ENCODE peak calls at places on chromosomes 1 and 21, in four cellular contexts. One of them, this sample, is unnamed.

GRCh38 chr1:27992271-27992670 is 32.5 kb downstream of the XKR8 start:
- DNase-seq in upper lobe of right lung: no peak
- DNase-seq in IMR-90: no peak
- DNase-seq in mesothelial cell of epicardium: no peak
- DNase-seq in this sample: no peak

GRCh38 chr1:64246294-64246917 is 43.0 kb downstream of the UBE2U start:
- DNase-seq in IMR-90: peak
- DNase-seq in mesothelial cell of epicardium: no peak
- DNase-seq in upper lobe of right lung: no peak
- DNase-seq in this sample: no peak

GRCh38 chr21:43266534-43266933 is 97.7 kb downstream of the CRYAA start:
- DNase-seq in mesothelial cell of epicardium: no peak
- DNase-seq in IMR-90: no peak
- DNase-seq in upper lobe of right lung: no peak
- DNase-seq in this sample: no peak

GRCh38 chr1:99106274-99106673 is 101.6 kb upstream of the PLPPR5 start:
- DNase-seq in upper lobe of right lung: no peak
- DNase-seq in mesothelial cell of epicardium: no peak
- DNase-seq in IMR-90: no peak
- DNase-seq in this sample: no peak

GRCh38 chr1:33430751-33431593 is at the start of gene PHC2:
- DNase-seq in IMR-90: peak
- DNase-seq in mesothelial cell of epicardium: peak
- DNase-seq in upper lobe of right lung: peak
- DNase-seq in this sample: peak

GRCh38 chr1:100747821-100748220 is 28.3 kb downstream of the VCAM1 start:
- DNase-seq in upper lobe of right lung: no peak
- DNase-seq in IMR-90: no peak
- DNase-seq in mesothelial cell of epicardium: no peak
- DNase-seq in this sample: no peak

GRCh38 chr21:23601549-23601948 is 2005.7 kb downstream of the MRPL39 start:
- DNase-seq in mesothelial cell of epicardium: no peak
- DNase-seq in IMR-90: no peak
- DNase-seq in upper lobe of right lung: no peak
- DNase-seq in this sample: no peak

GRCh38 chr21:44299458-44300261 is at the start of gene PFKL:
- DNase-seq in IMR-90: peak
- DNase-seq in mesothelial cell of epicardium: peak
- DNase-seq in upper lobe of right lung: peak
- DNase-seq in this sample: no peak

GRCh38 chr1:231241751-231242150 is 739 bp downstream of the GNPAT start:
- DNase-seq in mesothelial cell of epicardium: no peak
- DNase-seq in upper lobe of right lung: no peak
- DNase-seq in IMR-90: no peak
- DNase-seq in this sample: no peak

GRCh38 chr21:14273736-14274538 is 58.0 kb downstream of the RBM11 start:
- DNase-seq in upper lobe of right lung: peak
- DNase-seq in IMR-90: no peak
- DNase-seq in mesothelial cell of epicardium: no peak
- DNase-seq in this sample: peak

GRCh38 chr1:96488777-96489176 is 232.8 kb upstream of the PTBP2 start:
- DNase-seq in upper lobe of right lung: no peak
- DNase-seq in IMR-90: no peak
- DNase-seq in mesothelial cell of epicardium: no peak
- DNase-seq in this sample: no peak

GRCh38 chr1:212132040-212132439 is 96.5 kb downstream of the DTL start:
- DNase-seq in IMR-90: peak
- DNase-seq in mesothelial cell of epicardium: no peak
- DNase-seq in upper lobe of right lung: no peak
- DNase-seq in this sample: no peak

GRCh38 chr1:226948996-226949395 is 8.9 kb downstream of the COQ8A start:
- DNase-seq in mesothelial cell of epicardium: no peak
- DNase-seq in upper lobe of right lung: no peak
- DNase-seq in IMR-90: no peak
- DNase-seq in this sample: no peak

GRCh38 chr1:27192039-27192529 is 37.2 kb upstream of the SLC9A1 start:
- DNase-seq in IMR-90: no peak
- DNase-seq in mesothelial cell of epicardium: no peak
- DNase-seq in upper lobe of right lung: no peak
- DNase-seq in this sample: no peak

GRCh38 chr1:207993477-207994445 is 82.8 kb upstream of the CD34 start:
- DNase-seq in upper lobe of right lung: no peak
- DNase-seq in IMR-90: no peak
- DNase-seq in mesothelial cell of epicardium: no peak
- DNase-seq in this sample: no peak

GRCh38 chr1:162285149-162285561 is 91.5 kb downstream of the SPATA46 start:
- DNase-seq in upper lobe of right lung: peak
- DNase-seq in IMR-90: no peak
- DNase-seq in mesothelial cell of epicardium: no peak
- DNase-seq in this sample: no peak

GRCh38 chr1:61515096-61515495 is 209.8 kb downstream of the TM2D1 start:
- DNase-seq in IMR-90: no peak
- DNase-seq in upper lobe of right lung: no peak
- DNase-seq in mesothelial cell of epicardium: no peak
- DNase-seq in this sample: no peak

GRCh38 chr1:156959414-156959813 is 39.0 kb downstream of the LRRC71 start:
- DNase-seq in IMR-90: peak
- DNase-seq in mesothelial cell of epicardium: no peak
- DNase-seq in upper lobe of right lung: no peak
- DNase-seq in this sample: no peak

GRCh38 chr1:23578311-23578996 is 19.2 kb upstream of the ID3 start:
- DNase-seq in IMR-90: peak
- DNase-seq in mesothelial cell of epicardium: no peak
- DNase-seq in upper lobe of right lung: no peak
- DNase-seq in this sample: no peak

GRCh38 chr1:55544826-55545225 is 329.7 kb upstream of the USP24 start:
- DNase-seq in IMR-90: no peak
- DNase-seq in mesothelial cell of epicardium: no peak
- DNase-seq in upper lobe of right lung: no peak
- DNase-seq in this sample: no peak

GRCh38 chr1:155141799-155142198 is 1.5 kb upstream of the DPM3 start:
- DNase-seq in mesothelial cell of epicardium: no peak
- DNase-seq in upper lobe of right lung: no peak
- DNase-seq in IMR-90: no peak
- DNase-seq in this sample: no peak

GRCh38 chr1:204680051-204680450 is 5.5 kb downstream of the LRRN2 start:
- DNase-seq in IMR-90: no peak
- DNase-seq in upper lobe of right lung: no peak
- DNase-seq in mesothelial cell of epicardium: no peak
- DNase-seq in this sample: no peak

GRCh38 chr1:204677864-204678263 is 7.7 kb downstream of the LRRN2 start:
- DNase-seq in IMR-90: no peak
- DNase-seq in mesothelial cell of epicardium: no peak
- DNase-seq in upper lobe of right lung: no peak
- DNase-seq in this sample: no peak

GRCh38 chr1:204683284-204684205 is 2.0 kb downstream of the LRRN2 start:
- DNase-seq in mesothelial cell of epicardium: no peak
- DNase-seq in IMR-90: no peak
- DNase-seq in upper lobe of right lung: no peak
- DNase-seq in this sample: no peak

GRCh38 chr1:204680461-204680860 is 5.1 kb downstream of the LRRN2 start:
- DNase-seq in mesothelial cell of epicardium: no peak
- DNase-seq in upper lobe of right lung: no peak
- DNase-seq in IMR-90: no peak
- DNase-seq in this sample: no peak

GRCh38 chr1:204678721-204679455 is 6.7 kb downstream of the LRRN2 start:
- DNase-seq in mesothelial cell of epicardium: no peak
- DNase-seq in IMR-90: no peak
- DNase-seq in upper lobe of right lung: no peak
- DNase-seq in this sample: no peak
- TF ChIP-seq CTCF in mesothelial cell of epicardium: no peak
- TF ChIP-seq CTCF in IMR-90: no peak
- TF ChIP-seq CTCF in upper lobe of right lung: no peak
- TF ChIP-seq CTCF in this sample: no peak

GRCh38 chr1:236345728-236346127 is 48.4 kb upstream of the EDARADD start:
- DNase-seq in upper lobe of right lung: no peak
- DNase-seq in mesothelial cell of epicardium: no peak
- DNase-seq in IMR-90: no peak
- DNase-seq in this sample: no peak
- TF ChIP-seq CTCF in upper lobe of right lung: no peak
- TF ChIP-seq CTCF in mesothelial cell of epicardium: no peak
- TF ChIP-seq CTCF in IMR-90: no peak
- TF ChIP-seq CTCF in this sample: no peak

DNA sequence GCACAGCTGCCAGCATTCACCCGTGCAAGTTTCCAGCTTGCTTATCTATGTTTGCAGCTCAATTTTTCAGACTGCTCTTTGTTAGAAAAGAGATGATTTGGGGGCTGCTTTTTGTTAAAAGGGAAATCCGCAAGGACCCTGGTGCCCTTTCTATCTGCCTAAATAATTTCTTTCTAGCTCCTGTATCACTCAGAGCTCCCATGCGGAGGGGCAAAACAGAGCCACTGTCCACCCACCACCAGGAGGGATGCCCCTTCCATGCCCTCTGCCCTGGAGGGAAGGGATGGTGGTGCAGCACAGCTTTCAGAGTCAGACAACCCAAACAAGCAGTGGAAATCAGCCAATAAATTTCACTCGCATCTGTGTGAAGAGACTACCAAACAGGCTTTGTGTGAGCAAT is 13.9 kb upstream of the SLC5A9 start:
- DNase-seq in upper lobe of right lung: no peak
- DNase-seq in IMR-90: no peak
- DNase-seq in mesothelial cell of epicardium: no peak
- DNase-seq in this sample: no peak
- TF ChIP-seq CTCF in upper lobe of right lung: no peak
- TF ChIP-seq CTCF in IMR-90: no peak
- TF ChIP-seq CTCF in mesothelial cell of epicardium: no peak
- TF ChIP-seq CTCF in this sample: no peak

GRCh38 chr1:8075511-8076051 is 49.5 kb upstream of the ERRFI1 start:
- DNase-seq in IMR-90: peak
- DNase-seq in mesothelial cell of epicardium: no peak
- DNase-seq in upper lobe of right lung: peak
- DNase-seq in this sample: no peak

GRCh38 chr1:8076171-8076570 is 50.1 kb upstream of the ERRFI1 start:
- DNase-seq in upper lobe of right lung: no peak
- DNase-seq in IMR-90: no peak
- DNase-seq in mesothelial cell of epicardium: no peak
- DNase-seq in this sample: no peak

GRCh38 chr1:8077602-8078001 is 51.5 kb upstream of the ERRFI1 start:
- DNase-seq in IMR-90: no peak
- DNase-seq in upper lobe of right lung: no peak
- DNase-seq in mesothelial cell of epicardium: no peak
- DNase-seq in this sample: no peak

GRCh38 chr1:8078176-8078671 is 52.1 kb upstream of the ERRFI1 start:
- DNase-seq in mesothelial cell of epicardium: no peak
- DNase-seq in IMR-90: peak
- DNase-seq in upper lobe of right lung: no peak
- DNase-seq in this sample: no peak

GRCh38 chr1:8077120-8077573 is 51.0 kb upstream of the ERRFI1 start:
- DNase-seq in upper lobe of right lung: peak
- DNase-seq in IMR-90: peak
- DNase-seq in mesothelial cell of epicardium: no peak
- DNase-seq in this sample: no peak
- TF ChIP-seq CTCF in upper lobe of right lung: no peak
- TF ChIP-seq CTCF in IMR-90: no peak
- TF ChIP-seq CTCF in mesothelial cell of epicardium: no peak
- TF ChIP-seq CTCF in this sample: no peak

GRCh38 chr1:161159087-161159914 is at the start of gene USP21:
- DNase-seq in upper lobe of right lung: peak
- DNase-seq in IMR-90: peak
- DNase-seq in mesothelial cell of epicardium: peak
- DNase-seq in this sample: peak
- TF ChIP-seq CTCF in upper lobe of right lung: peak
- TF ChIP-seq CTCF in IMR-90: peak
- TF ChIP-seq CTCF in mesothelial cell of epicardium: no peak
- TF ChIP-seq CTCF in this sample: no peak

DNA sequence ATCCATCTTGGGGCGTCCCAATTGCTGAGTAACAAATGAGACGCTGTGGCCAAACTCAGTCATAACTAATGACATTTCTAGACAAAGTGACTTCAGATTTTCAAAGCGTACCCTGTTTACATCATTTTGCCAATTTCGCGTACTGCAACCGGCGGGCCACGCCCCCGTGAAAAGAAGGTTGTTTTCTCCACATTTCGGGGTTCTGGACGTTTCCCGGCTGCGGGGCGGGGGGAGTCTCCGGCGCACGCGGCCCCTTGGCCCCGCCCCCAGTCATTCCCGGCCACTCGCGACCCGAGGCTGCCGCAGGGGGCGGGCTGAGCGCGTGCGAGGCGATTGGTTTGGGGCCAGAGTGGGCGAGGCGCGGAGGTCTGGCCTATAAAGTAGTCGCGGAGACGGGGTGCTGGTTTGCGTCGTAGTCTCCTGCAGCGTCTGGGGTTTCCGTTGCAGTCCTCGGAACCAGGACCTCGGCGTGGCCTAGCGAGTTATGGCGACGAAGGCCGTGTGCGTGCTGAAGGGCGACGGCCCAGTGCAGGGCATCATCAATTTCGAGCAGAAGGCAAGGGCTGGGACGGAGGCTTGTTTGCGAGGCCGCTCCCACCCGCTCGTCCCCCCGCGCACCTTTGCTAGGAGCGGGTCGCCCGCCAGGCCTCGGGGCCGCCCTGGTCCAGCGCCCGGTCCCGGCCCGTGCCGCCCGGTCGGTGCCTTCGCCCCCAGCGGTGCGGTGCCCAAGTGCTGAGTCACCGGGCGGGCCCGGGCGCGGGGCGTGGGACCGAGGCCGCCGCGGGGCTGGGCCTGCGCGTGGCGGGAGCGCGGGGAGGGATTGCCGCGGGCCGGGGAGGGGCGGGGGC is at the start of gene SOD1:
- DNase-seq in mesothelial cell of epicardium: peak
- DNase-seq in upper lobe of right lung: peak
- DNase-seq in IMR-90: peak
- DNase-seq in this sample: peak
- TF ChIP-seq CTCF in mesothelial cell of epicardium: no peak
- TF ChIP-seq CTCF in upper lobe of right lung: peak
- TF ChIP-seq CTCF in IMR-90: no peak
- TF ChIP-seq CTCF in this sample: no peak

GRCh38 chr1:119449964-119450363 is 35.0 kb downstream of the HSD3B2 start:
- DNase-seq in mesothelial cell of epicardium: no peak
- DNase-seq in IMR-90: no peak
- DNase-seq in upper lobe of right lung: no peak
- DNase-seq in this sample: no peak
- TF ChIP-seq CTCF in mesothelial cell of epicardium: no peak
- TF ChIP-seq CTCF in IMR-90: no peak
- TF ChIP-seq CTCF in upper lobe of right lung: no peak
- TF ChIP-seq CTCF in this sample: no peak

DNA sequence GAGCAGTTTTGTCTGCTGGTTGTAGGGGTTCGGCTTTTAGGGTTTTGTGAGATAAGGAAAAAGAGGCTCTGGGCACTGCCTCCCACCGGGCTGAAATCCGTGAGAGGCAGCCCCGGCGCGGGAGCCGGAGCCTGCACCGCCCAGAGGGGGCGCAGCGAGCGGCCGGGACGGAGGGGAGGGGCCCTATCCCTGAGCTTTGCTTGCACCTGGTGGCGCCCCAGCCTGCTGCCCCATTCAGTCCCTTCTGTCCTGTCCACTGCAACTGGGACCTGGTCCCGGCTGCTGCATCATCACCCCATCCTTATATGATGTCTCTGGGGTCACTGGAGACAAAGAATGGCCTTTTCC is 512 bp upstream of the KCNJ6 start:
- DNase-seq in IMR-90: no peak
- DNase-seq in mesothelial cell of epicardium: no peak
- DNase-seq in upper lobe of right lung: no peak
- DNase-seq in this sample: no peak
- TF ChIP-seq CTCF in IMR-90: peak
- TF ChIP-seq CTCF in mesothelial cell of epicardium: peak
- TF ChIP-seq CTCF in upper lobe of right lung: no peak
- TF ChIP-seq CTCF in this sample: no peak